ENCODE peak calls at places on chromosomes 5 and 9, in four cellular contexts. M, P, J and D are unnamed samples.
A peak's percentile ranks its signal among the peaks of the same experiment; 100 is the strongest.

GRCh38 chr9:130337784-130338380 is 72.3 kb downstream of the HMCN2 start:
- DNase-seq in M (no peak), P (no peak), J (no peak), D (no peak)

GRCh38 chr5:65791721-65792698 is 70.0 kb downstream of the NLN start:
- DNase-seq in M (no peak), P (no peak), J (no peak), D (no peak)

GRCh38 chr5:3359642-3360041 is 236.0 kb upstream of the IRX1 start:
- DNase-seq in M (peak; percentile 39), P (no peak), J (no peak), D (no peak)

GRCh38 chr9:70924380-70924779 is 197.0 kb downstream of the TRPM3 start:
- DNase-seq in M (no peak), P (no peak), J (peak; percentile 8), D (no peak)

GRCh38 chr5:130731839-130732238 is 433.2 kb downstream of the HINT1 start:
- DNase-seq in M (no peak), P (no peak), J (no peak), D (no peak)

GRCh38 chr9:3525088-3525835 is 539 bp downstream of the RFX3 start:
- DNase-seq in M (peak; percentile 13), P (no peak), J (no peak), D (peak; percentile 57)

GRCh38 chr5:68433921-68434879 is 218.6 kb downstream of the PIK3R1 start:
- DNase-seq in M (peak; percentile 97), P (peak; percentile 97), J (peak; percentile 99), D (peak; percentile 78)

GRCh38 chr9:20225841-20226240 is 396.5 kb downstream of the MLLT3 start:
- DNase-seq in M (no peak), P (no peak), J (no peak), D (no peak)

GRCh38 chr5:73801736-73802135 is 175.7 kb downstream of the ARHGEF28 start:
- DNase-seq in M (no peak), P (no peak), J (no peak), D (no peak)

GRCh38 chr5:35030426-35030825 is 17.3 kb downstream of the AGXT2 start:
- DNase-seq in M (no peak), P (no peak), J (no peak), D (no peak)

GRCh38 chr5:169746147-169746694 is 109.1 kb downstream of the DOCK2 start:
- DNase-seq in M (no peak), P (no peak), J (no peak), D (no peak)

GRCh38 chr9:81737871-81738507 is 48.6 kb upstream of the TLE1 start:
- DNase-seq in M (no peak), P (peak; percentile 63), J (peak; percentile 62), D (no peak)

GRCh38 chr5:5343581-5343980 is 78.9 kb upstream of the ICE1 start:
- DNase-seq in M (no peak), P (no peak), J (no peak), D (no peak)

GRCh38 chr5:177416334-177416733 is 7.0 kb upstream of the F12 start:
- DNase-seq in M (no peak), P (no peak), J (no peak), D (no peak)

GRCh38 chr9:85200726-85201402 is 531.3 kb downstream of the NTRK2 start:
- DNase-seq in M (no peak), P (no peak), J (peak; percentile 58), D (no peak)

GRCh38 chr5:135323701-135324132 is 75.3 kb downstream of the MACROH2A1 start:
- DNase-seq in M (no peak), P (no peak), J (no peak), D (no peak)

GRCh38 chr5:173789031-173789920 is 98.9 kb upstream of the CPEB4 start:
- DNase-seq in M (no peak), P (no peak), J (peak; percentile 78), D (no peak)

GRCh38 chr9:22976454-22976853 is 529.8 kb downstream of the DMRTA1 start:
- DNase-seq in M (no peak), P (no peak), J (no peak), D (no peak)

GRCh38 chr5:54254482-54255198 is 55.7 kb downstream of the ARL15 start:
- DNase-seq in M (no peak), P (no peak), J (no peak), D (no peak)

GRCh38 chr5:14035859-14036440 is 91.5 kb upstream of the DNAH5 start:
- DNase-seq in M (peak; percentile 14), P (peak; percentile 100), J (peak; percentile 97), D (no peak)

GRCh38 chr5:160174780-160175437 is 54.4 kb upstream of the FABP6 start:
- DNase-seq in M (no peak), P (no peak), J (no peak), D (no peak)

GRCh38 chr9:124286292-124286931 is 28.7 kb downstream of the NEK6 start:
- DNase-seq in M (peak; percentile 90), P (no peak), J (no peak), D (peak; percentile 59)

GRCh38 chr5:72476721-72477120 is 30.5 kb downstream of the ZNF366 start:
- DNase-seq in M (no peak), P (no peak), J (no peak), D (no peak)

GRCh38 chr9:129201289-129201688 is 23.2 kb upstream of the IER5L start:
- DNase-seq in M (no peak), P (no peak), J (no peak), D (no peak)

GRCh38 chr5:10073705-10074104 is 176.0 kb downstream of the ATPSCKMT start:
- DNase-seq in M (no peak), P (no peak), J (no peak), D (no peak)

GRCh38 chr5:133727636-133728035 is 115.3 kb upstream of the FSTL4 start:
- DNase-seq in M (no peak), P (no peak), J (no peak), D (no peak)

GRCh38 chr9:134962998-134963364 is 45.3 kb upstream of the FCN1 start:
- DNase-seq in M (no peak), P (no peak), J (no peak), D (no peak)

GRCh38 chr5:147578228-147579024 is 68.6 kb upstream of the DPYSL3 start:
- DNase-seq in M (peak; percentile 41), P (no peak), J (peak; percentile 59), D (no peak)

GRCh38 chr9:79686381-79687130 is 114.8 kb downstream of the TLE4 start:
- DNase-seq in M (no peak), P (no peak), J (no peak), D (no peak)

GRCh38 chr9:5577225-5577624 is 51.7 kb upstream of the RIC1 start:
- DNase-seq in M (no peak), P (no peak), J (no peak), D (no peak)

GRCh38 chr5:174327317-174327864 is 281.9 kb downstream of the NSG2 start:
- DNase-seq in M (peak; percentile 82), P (peak; percentile 37), J (peak; percentile 93), D (no peak)

GRCh38 chr5:177176175-177176704 is 42.7 kb downstream of the NSD1 start:
- DNase-seq in M (no peak), P (no peak), J (no peak), D (no peak)

GRCh38 chr5:133233616-133234015 is 181.8 kb downstream of the HSPA4 start:
- DNase-seq in M (no peak), P (no peak), J (no peak), D (no peak)

GRCh38 chr9:36332006-36332405 is 68.1 kb downstream of the RNF38 start:
- DNase-seq in M (no peak), P (no peak), J (no peak), D (no peak)

GRCh38 chr5:16685069-16685468 is 68.3 kb upstream of the RETREG1 start:
- DNase-seq in M (no peak), P (no peak), J (no peak), D (no peak)

GRCh38 chr9:116234091-116234490 is 80.5 kb downstream of the PAPPA start:
- DNase-seq in M (no peak), P (peak; percentile 95), J (peak; percentile 18), D (no peak)

DNA sequence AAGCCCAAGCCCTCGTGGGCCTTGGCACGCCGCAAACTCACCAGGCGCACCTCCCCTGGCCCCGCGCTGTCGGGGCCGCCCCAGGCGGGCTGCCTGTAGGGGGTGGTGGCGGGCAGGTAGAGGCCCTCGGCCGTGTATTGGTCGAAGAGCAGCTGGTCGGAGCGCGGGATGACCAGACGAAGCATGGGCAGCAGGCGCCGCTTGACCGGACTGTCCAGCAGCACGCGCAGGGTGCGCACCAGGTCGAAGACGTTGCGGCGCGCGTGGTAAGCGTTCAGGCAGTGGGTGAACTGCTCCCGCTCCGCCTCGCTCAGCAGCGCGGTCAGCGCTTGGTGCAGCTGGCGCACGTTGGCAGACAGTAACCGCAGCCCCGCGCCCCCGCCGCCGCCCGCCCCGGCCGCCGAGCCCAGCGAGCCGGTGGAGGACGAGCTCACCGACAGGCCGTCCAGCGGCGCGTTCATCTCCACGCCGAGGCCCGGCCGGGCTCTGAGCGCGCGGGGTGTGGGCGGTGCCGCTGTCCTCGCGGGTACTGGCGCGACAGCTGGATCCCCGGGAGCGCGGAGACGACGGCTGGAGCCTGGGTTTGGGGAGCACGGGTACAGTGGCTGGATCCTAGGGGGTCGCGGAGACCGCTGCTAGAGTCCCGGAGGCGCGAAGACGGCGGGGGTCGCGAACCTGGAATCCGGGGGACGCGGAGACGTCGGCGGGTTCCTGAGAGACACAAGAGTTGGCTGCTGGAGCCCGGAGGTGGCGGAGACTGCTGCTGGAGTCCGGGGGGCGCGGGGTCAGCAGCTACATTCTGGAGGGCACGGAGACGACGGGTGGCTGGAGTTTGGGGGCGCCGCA is 709 bp downstream of the WHRN start:
- DNase-seq in M (peak; percentile 59), P (no peak), J (peak; percentile 72), D (peak; percentile 56)
- TF ChIP-seq CTCF in M (peak; percentile 62), P (peak; percentile 65), J (peak; percentile 96), D (no peak)

GRCh38 chr9:12329623-12329985 is 363.6 kb upstream of the TYRP1 start:
- DNase-seq in M (no peak), P (no peak), J (no peak), D (no peak)
- TF ChIP-seq CTCF in M (no peak), P (no peak), J (peak; percentile 2), D (no peak)

DNA sequence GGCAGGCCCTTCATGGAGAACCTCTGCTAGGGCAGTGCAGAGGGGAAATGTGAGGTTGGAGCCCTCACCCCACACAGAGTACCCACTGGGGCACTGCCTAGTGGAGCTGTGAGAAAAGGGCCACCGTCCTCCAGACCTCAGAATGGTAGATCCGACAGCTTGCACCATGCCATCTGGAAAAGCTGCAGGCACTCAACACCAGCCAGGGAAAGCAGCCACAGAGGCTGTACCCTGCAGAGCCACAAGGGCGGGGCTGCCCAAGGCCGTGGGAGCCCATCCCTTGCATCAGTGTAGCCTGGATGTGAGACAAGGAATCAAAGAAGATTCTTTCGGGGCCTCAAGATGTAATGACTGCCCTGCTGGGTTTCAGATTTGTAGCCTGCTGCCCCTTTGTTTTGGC is 16.5 kb upstream of the ZDHHC11 start:
- DNase-seq in M (no peak), P (no peak), J (no peak), D (no peak)
- TF ChIP-seq CTCF in M (no peak), P (no peak), J (no peak), D (no peak)

GRCh38 chr9:31799953-31800609 is 584.4 kb upstream of the ACO1 start:
- DNase-seq in M (peak; percentile 41), P (peak; percentile 11), J (peak; percentile 30), D (no peak)
- TF ChIP-seq CTCF in M (peak; percentile 63), P (peak; percentile 88), J (peak; percentile 83), D (no peak)

GRCh38 chr5:26700759-26701384 is 337.5 kb downstream of the CDH9 start:
- DNase-seq in M (peak; percentile 61), P (no peak), J (peak; percentile 59), D (no peak)
- TF ChIP-seq CTCF in M (peak; percentile 66), P (peak; percentile 67), J (peak; percentile 62), D (no peak)

GRCh38 chr9:121222524-121223171 is 21.0 kb upstream of the RAB14 start:
- DNase-seq in M (peak; percentile 35), P (no peak), J (peak; percentile 48), D (no peak)
- TF ChIP-seq CTCF in M (peak; percentile 58), P (peak; percentile 87), J (peak; percentile 91), D (no peak)

GRCh38 chr9:76400534-76401096 is 6.4 kb upstream of the RFK start:
- DNase-seq in M (no peak), P (peak; percentile 56), J (peak; percentile 22), D (no peak)
- TF ChIP-seq CTCF in M (no peak), P (no peak), J (no peak), D (no peak)